ENCODE peak calls at places on chromosomes 13 and 19, in seven cellular contexts. N is progenitor cell of endocrine pancreas; L is neuronal stem cell; G is fibroblast of the conjunctiva; K is Karpas-422; M is iris pigment epithelial cell; J is stimulated activated CD8-positive, alpha-beta memory T cell treated with anti-CD3 and anti-CD28 coated beads, Interleukin-15, amount 100 ng/mL, for 24 hours. R is an unnamed sample.

GRCh38 chr13:46142692-46143238 is 37.9 kb upstream of the CPB2 start:
- DNase-seq in M (no peak), K (no peak), G (no peak), J (no peak), N (no peak), L (no peak), R (no peak)

GRCh38 chr19:54662730-54663129 is at the start of gene LILRB4:
- DNase-seq in N (no peak), L (no peak), G (no peak), M (no peak), J (no peak), K (no peak), R (no peak)

GRCh38 chr19:31270897-31271568 is 78.2 kb downstream of the TSHZ3 start:
- DNase-seq in K (no peak), N (no peak), J (no peak), G (peak), M (peak), L (no peak), R (no peak)

GRCh38 chr19:46761418-46761831 is 15.2 kb upstream of the STRN4 start:
- DNase-seq in L (no peak), G (peak), J (no peak), N (no peak), K (no peak), M (peak), R (no peak)

GRCh38 chr19:15628236-15629002 is 12.3 kb upstream of the CYP4F3 start:
- DNase-seq in J (no peak), M (no peak), G (no peak), N (no peak), K (no peak), L (no peak), R (no peak)

GRCh38 chr13:80716610-80717081 is 375.7 kb upstream of the SPRY2 start:
- DNase-seq in L (no peak), J (no peak), G (peak), M (peak), N (no peak), K (no peak), R (no peak)

GRCh38 chr19:51407631-51408131 is 9.8 kb downstream of the SIGLEC10 start:
- DNase-seq in L (no peak), J (no peak), M (peak), N (no peak), G (no peak), K (peak), R (no peak)

GRCh38 chr13:27482996-27483395 is 32.6 kb upstream of the MTIF3 start:
- DNase-seq in L (no peak), K (peak), N (no peak), J (no peak), M (no peak), G (no peak), R (no peak)

GRCh38 chr19:13120817-13121216 is 2.8 kb downstream of the NACC1 start:
- DNase-seq in L (no peak), N (no peak), M (peak), K (no peak), J (no peak), G (no peak), R (no peak)

GRCh38 chr13:83221813-83222241 is 660.4 kb downstream of the SLITRK1 start:
- DNase-seq in K (no peak), N (no peak), J (no peak), L (no peak), M (peak), G (peak), R (no peak)

GRCh38 chr13:51523082-51523518 is 61.2 kb upstream of the WDFY2 start:
- DNase-seq in K (no peak), M (peak), N (no peak), L (no peak), J (no peak), G (no peak), R (no peak)

GRCh38 chr19:19514215-19514633 is 1.1 kb downstream of the TSSK6 start:
- DNase-seq in K (no peak), M (peak), G (peak), N (no peak), J (no peak), L (no peak), R (no peak)

GRCh38 chr13:112345826-112346172 is 30.4 kb upstream of the SPACA7 start:
- DNase-seq in N (no peak), G (no peak), J (no peak), M (no peak), L (no peak), K (no peak), R (peak)

GRCh38 chr13:44969858-44970484 is 19.3 kb downstream of the NUFIP1 start:
- DNase-seq in K (peak), G (peak), N (no peak), M (peak), J (no peak), L (peak), R (no peak)

GRCh38 chr13:111407381-111408131 is 87.1 kb downstream of the TEX29 start:
- DNase-seq in L (no peak), G (no peak), J (no peak), M (no peak), K (peak), N (no peak), R (no peak)

GRCh38 chr13:76823969-76824368 is 62.2 kb downstream of the KCTD12 start:
- DNase-seq in G (no peak), L (no peak), M (no peak), J (no peak), N (no peak), K (peak), R (no peak)

GRCh38 chr13:29279859-29280258 is 315.6 kb downstream of the SLC7A1 start:
- DNase-seq in M (no peak), K (no peak), G (no peak), J (no peak), L (no peak), N (no peak), R (no peak)

GRCh38 chr13:94914829-94915228 is 202.5 kb upstream of the SOX21 start:
- DNase-seq in N (no peak), L (no peak), M (no peak), J (no peak), K (no peak), G (no peak), R (no peak)

GRCh38 chr19:4066176-4066606 is 508 bp downstream of the ZBTB7A start:
- DNase-seq in K (no peak), G (no peak), M (no peak), J (no peak), L (no peak), N (no peak), R (no peak)

GRCh38 chr19:18839465-18840287 is 7.9 kb downstream of the UPF1 start:
- DNase-seq in M (peak), N (no peak), J (no peak), K (no peak), L (no peak), G (no peak), R (no peak)

GRCh38 chr19:19042732-19043274 is 9.4 kb downstream of the ARMC6 start:
- DNase-seq in G (no peak), N (no peak), L (no peak), J (no peak), K (no peak), M (no peak), R (no peak)

GRCh38 chr13:30713133-30713532 is 22.2 kb upstream of the ALOX5AP start:
- DNase-seq in L (no peak), J (no peak), K (peak), G (no peak), M (peak), N (no peak), R (peak)

GRCh38 chr19:746208-746819 is 4.6 kb upstream of the MISP start:
- DNase-seq in G (no peak), L (no peak), J (no peak), M (no peak), K (no peak), N (no peak), R (peak)

GRCh38 chr19:34475975-34476594 is 5.5 kb upstream of the WTIP start:
- DNase-seq in L (no peak), N (no peak), M (no peak), K (no peak), J (no peak), G (no peak), R (no peak)

GRCh38 chr13:103895835-103896520 is 829.8 kb upstream of the SLC10A2 start:
- DNase-seq in L (no peak), J (no peak), M (no peak), K (no peak), G (no peak), N (no peak), R (no peak)

GRCh38 chr19:41019346-41019745 is 28.3 kb downstream of the CYP2B6 start:
- DNase-seq in L (no peak), K (no peak), N (no peak), M (no peak), G (no peak), J (no peak), R (no peak)

GRCh38 chr19:29380581-29380980 is 145.2 kb upstream of the VSTM2B start:
- DNase-seq in M (no peak), L (no peak), K (no peak), N (peak), G (no peak), J (no peak), R (peak)

GRCh38 chr13:26867451-26868067 is 107.0 kb upstream of the GPR12 start:
- DNase-seq in M (peak), G (no peak), N (peak), J (no peak), L (peak), K (peak), R (no peak)

GRCh38 chr19:29841209-29841558 is 29.4 kb downstream of the CCNE1 start:
- DNase-seq in M (no peak), N (no peak), L (no peak), G (no peak), K (no peak), J (no peak), R (no peak)

GRCh38 chr13:72185756-72186155 is 318.8 kb upstream of the DACH1 start:
- DNase-seq in M (no peak), J (no peak), K (no peak), N (no peak), G (no peak), L (no peak), R (no peak)

GRCh38 chr19:30323904-30324303 is 48.3 kb upstream of the ZNF536 start:
- DNase-seq in M (no peak), J (no peak), G (no peak), N (no peak), K (no peak), L (no peak), R (no peak)

GRCh38 chr13:39025433-39025839 is 12.5 kb downstream of the PROSER1 start:
- DNase-seq in N (no peak), L (no peak), J (no peak), G (no peak), M (no peak), K (no peak), R (no peak)

GRCh38 chr19:31349160-31349881 is at the start of gene TSHZ3:
- DNase-seq in G (peak), N (peak), K (no peak), L (no peak), M (peak), J (no peak), R (peak)

GRCh38 chr13:101640797-101641400 is 188.4 kb downstream of the ITGBL1 start:
- DNase-seq in L (no peak), G (peak), J (no peak), N (no peak), K (no peak), M (peak), R (no peak)

GRCh38 chr19:49793561-49793840 is 19.6 kb downstream of the FUZ start:
- DNase-seq in M (no peak), K (no peak), J (no peak), G (no peak), N (no peak), L (no peak), R (no peak)

GRCh38 chr13:51759240-51759639 is 44.7 kb downstream of the DHRS12 start:
- DNase-seq in M (peak), K (no peak), L (no peak), G (no peak), J (no peak), N (no peak), R (no peak)

GRCh38 chr19:1471514-1472107 is 7.4 kb downstream of the C19orf25 start:
- DNase-seq in M (no peak), L (no peak), K (peak), G (no peak), J (no peak), N (no peak), R (no peak)

GRCh38 chr19:4709440-4710280 is 14.0 kb downstream of the DPP9 start:
- DNase-seq in L (no peak), J (no peak), K (no peak), N (no peak), G (no peak), M (no peak), R (no peak)

GRCh38 chr19:35240322-35240721 is 8.5 kb upstream of the LSR start:
- DNase-seq in G (no peak), K (no peak), J (no peak), N (no peak), L (no peak), M (no peak), R (no peak)

R was measured in type B pancreatic cell.